ENCODE peak calls at places on chromosomes 3 and 15, in seven cellular contexts. M is GM23248, V is MM.1S, T is neural progenitor cell, J is HCT116, X is hepatocyte, U is PC-3. R is an unnamed sample.

GRCh38 chr3:25826510-25826909 is 36.6 kb downstream of the OXSM start:
- DNase-seq in X (no peak), J (no peak), V (no peak), T (no peak), U (no peak), M (no peak), R (no peak)

GRCh38 chr15:47332481-47332880 is 384.8 kb upstream of the SEMA6D start:
- DNase-seq in X (peak; percentile 16), T (no peak), U (no peak), J (no peak), M (no peak), V (no peak), R (no peak)

GRCh38 chr3:42701371-42702065 is 1.1 kb downstream of the HHATL start:
- DNase-seq in J (no peak), T (peak; percentile 90), V (peak; percentile 65), X (peak; percentile 76), M (peak; percentile 41), U (peak; percentile 49), R (peak; percentile 89)

GRCh38 chr3:4845882-4846281 is 133.4 kb upstream of the BHLHE40 start:
- DNase-seq in T (no peak), U (no peak), M (no peak), J (no peak), V (peak; percentile 49), X (no peak), R (no peak)

GRCh38 chr3:119427669-119428068 is 35.7 kb downstream of the TMEM39A start:
- DNase-seq in U (no peak), V (no peak), T (peak; percentile 11), J (no peak), X (no peak), M (no peak), R (peak; percentile 32)

GRCh38 chr15:55289573-55290360 is at the start of gene RAB27A:
- DNase-seq in T (peak; percentile 88), J (peak; percentile 28), U (peak; percentile 41), X (peak; percentile 88), V (peak; percentile 80), M (peak; percentile 88), R (peak; percentile 88)

GRCh38 chr15:70430029-70430428 is 332.3 kb upstream of the TLE3 start:
- DNase-seq in U (peak; percentile 56), T (no peak), V (no peak), X (peak; percentile 60), M (peak; percentile 62), J (no peak), R (no peak)

GRCh38 chr15:80558631-80559319 is 136.3 kb upstream of the ABHD17C start:
- DNase-seq in V (no peak), X (no peak), M (no peak), U (no peak), T (no peak), J (no peak), R (no peak)

GRCh38 chr3:57147071-57147470 is 18.1 kb downstream of the IL17RD start:
- DNase-seq in J (no peak), U (peak; percentile 45), V (no peak), X (no peak), T (no peak), M (no peak), R (no peak)

GRCh38 chr3:126487151-126487771 is 11.6 kb upstream of the ZXDC start:
- DNase-seq in U (peak; percentile 48), M (peak; percentile 73), X (no peak), V (peak; percentile 42), T (peak; percentile 64), J (no peak), R (peak; percentile 72)

GRCh38 chr3:156751461-156752025 is 74.6 kb upstream of the LEKR1 start:
- DNase-seq in M (peak; percentile 98), V (no peak), X (peak; percentile 53), T (peak; percentile 90), U (no peak), J (no peak), R (peak; percentile 87)
- TF ChIP-seq EZH2phosphoT487 in M (peak; percentile 86), V (no peak), X (no peak), T (no peak), U (no peak), J (no peak), R (no peak)

GRCh38 chr3:43859766-43860165 is 169.0 kb downstream of the ABHD5 start:
- DNase-seq in V (no peak), U (no peak), T (no peak), J (no peak), M (no peak), X (no peak), R (no peak)

GRCh38 chr3:43857361-43858051 is 166.8 kb downstream of the ABHD5 start:
- DNase-seq in V (no peak), U (no peak), J (no peak), M (peak; percentile 55), X (no peak), T (no peak), R (no peak)

GRCh38 chr3:43856761-43857160 is 166.0 kb downstream of the ABHD5 start:
- DNase-seq in J (no peak), U (no peak), M (no peak), T (no peak), V (no peak), X (no peak), R (no peak)

GRCh38 chr3:43856351-43856750 is 165.6 kb downstream of the ABHD5 start:
- DNase-seq in V (no peak), X (no peak), J (no peak), M (no peak), T (no peak), U (no peak), R (no peak)

GRCh38 chr3:43858052-43858701 is 167.4 kb downstream of the ABHD5 start:
- DNase-seq in M (no peak), U (no peak), X (no peak), V (peak; percentile 10), T (peak; percentile 35), J (no peak), R (peak; percentile 39)
- TF ChIP-seq EZH2 in M (no peak), U (no peak), X (no peak), V (no peak), T (no peak), J (no peak), R (no peak)

GRCh38 chr15:99401971-99402732 is 150.9 kb downstream of the LRRC28 start:
- DNase-seq in M (no peak), J (no peak), T (no peak), V (no peak), U (no peak), X (no peak), R (no peak)

GRCh38 chr15:99406120-99406519 is 154.8 kb downstream of the LRRC28 start:
- DNase-seq in J (no peak), V (no peak), M (no peak), T (no peak), U (no peak), X (no peak), R (no peak)

GRCh38 chr15:99406716-99407487 is 155.6 kb downstream of the LRRC28 start:
- DNase-seq in T (no peak), V (no peak), U (no peak), J (no peak), M (no peak), X (no peak), R (no peak)

GRCh38 chr15:99404454-99404853 is 153.2 kb downstream of the LRRC28 start:
- DNase-seq in X (no peak), M (no peak), U (no peak), V (no peak), T (no peak), J (no peak), R (no peak)

GRCh38 chr15:99403597-99403996 is 152.3 kb downstream of the LRRC28 start:
- DNase-seq in U (peak; percentile 30), M (peak; percentile 19), J (no peak), V (no peak), T (no peak), X (no peak), R (no peak)
- H3K27ac ChIP-seq in U (no peak overlapping the region), M (no peak overlapping the region), J (no peak overlapping the region), V (no peak overlapping the region), T (no peak overlapping the region), X (no peak overlapping the region), R (no peak overlapping the region)

GRCh38 chr3:58287354-58287753 is 18.7 kb upstream of the RPP14 start:
- DNase-seq in V (no peak), U (no peak), T (no peak), J (no peak), X (no peak), M (no peak), R (no peak)

GRCh38 chr3:58285334-58285733 is 20.7 kb upstream of the RPP14 start:
- DNase-seq in U (no peak), M (no peak), J (no peak), V (no peak), T (no peak), X (no peak), R (no peak)

GRCh38 chr3:58292866-58293265 is 13.2 kb upstream of the RPP14 start:
- DNase-seq in V (no peak), J (no peak), U (no peak), M (no peak), X (no peak), T (no peak), R (no peak)

GRCh38 chr3:58291671-58292338 is 14.2 kb upstream of the RPP14 start:
- DNase-seq in M (no peak), U (no peak), V (no peak), J (no peak), T (no peak), X (no peak), R (no peak)

GRCh38 chr3:58288011-58288728 is 17.9 kb upstream of the RPP14 start:
- DNase-seq in U (no peak), M (no peak), X (no peak), J (no peak), V (no peak), T (no peak), R (peak; percentile 12)
- TF ChIP-seq EZH2phosphoT487 in U (no peak), M (no peak), X (no peak), J (no peak), V (no peak), T (no peak), R (no peak)

DNA sequence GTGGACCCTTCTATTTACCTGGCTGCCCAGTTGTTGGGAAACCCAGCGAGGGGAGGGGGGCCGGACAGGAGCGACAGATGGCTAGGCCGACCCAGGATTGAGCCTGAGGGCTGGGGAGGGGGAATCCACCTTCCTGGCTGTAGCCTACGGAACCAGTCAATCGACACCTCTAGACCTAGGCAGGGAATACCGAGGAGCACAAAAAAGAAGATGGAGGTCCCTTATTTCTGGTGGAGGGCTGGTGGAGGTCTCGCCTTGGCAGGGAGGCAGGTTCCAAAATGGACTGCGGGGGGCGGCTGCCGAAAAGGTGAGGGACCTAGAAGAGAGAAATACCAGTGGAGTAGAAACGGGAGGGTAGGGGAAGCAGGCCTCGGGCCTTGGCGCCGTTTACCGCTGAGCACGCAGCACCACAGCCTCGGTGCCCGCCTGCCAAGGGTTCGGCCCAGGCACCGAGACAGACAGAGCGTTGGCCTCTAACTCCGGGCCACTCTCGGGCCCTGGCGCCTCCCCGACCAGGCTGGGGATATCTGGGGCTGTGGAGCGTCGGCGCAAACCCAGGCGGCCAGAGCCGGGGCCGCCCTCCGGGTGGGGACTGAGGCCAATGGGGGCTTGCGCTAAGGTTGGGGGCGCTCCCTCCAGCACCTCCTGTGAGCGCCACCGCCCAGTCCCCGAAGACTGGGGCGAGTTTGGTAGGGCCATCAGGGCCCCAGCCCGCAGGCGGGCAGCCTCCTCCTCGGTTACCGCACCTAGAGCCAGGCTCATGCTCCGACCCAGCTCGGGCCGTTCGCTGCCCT is 1.6 kb downstream of the ANKRD63 start:
- DNase-seq in V (no peak), J (no peak), T (no peak), M (no peak), U (no peak), X (no peak), R (peak; percentile 71)
- TF ChIP-seq EZH2 in V (no peak), J (no peak), T (no peak), M (no peak), U (no peak), X (peak; percentile 42), R (peak; percentile 54)

GRCh38 chr3:51673181-51673801 is 2.2 kb downstream of the TEX264 start:
- DNase-seq in J (no peak), X (no peak), M (no peak), T (peak; percentile 39), U (no peak), V (no peak), R (no peak)
- H3K27ac ChIP-seq in J (no peak overlapping the region), X (no peak overlapping the region), M (no peak overlapping the region), T (no peak overlapping the region), U (no peak overlapping the region), V (no peak overlapping the region), R (no peak overlapping the region)